ENCODE peak calls at places on chromosomes 3 and 15, in eight cellular contexts. L is right atrium auricular region, T is HFFc6, A is RWPE1, B is adrenal gland, U is RWPE2, E is GM13976, F is kidney epithelial cell. V is an unnamed sample.

GRCh38 chr3:149579838-149580542 is 77.8 kb downstream of the WWTR1 start:
- DNase-seq in F (no peak), T (peak; percentile 60), U (no peak), B (no peak), L (no peak), E (no peak), A (peak; percentile 81), V (no peak)

GRCh38 chr15:69462030-69462492 is 9.4 kb downstream of the RPLP1 start:
- DNase-seq in L (no peak), T (no peak), A (no peak), F (no peak), U (peak; percentile 66), B (peak; percentile 77), E (no peak), V (no peak)

GRCh38 chr3:133535971-133536634 is 37.4 kb upstream of the CDV3 start:
- DNase-seq in U (no peak), B (peak; percentile 63), E (no peak), F (peak; percentile 68), T (peak; percentile 91), A (peak; percentile 81), L (no peak), V (no peak)

GRCh38 chr3:34206996-34207395 is 408.6 kb downstream of the PDCD6IP start:
- DNase-seq in F (peak; percentile 76), U (no peak), T (no peak), E (no peak), B (no peak), A (no peak), L (no peak), V (no peak)

GRCh38 chr3:39141211-39141995 is 12.0 kb downstream of the CSRNP1 start:
- DNase-seq in A (peak; percentile 82), T (peak; percentile 40), L (no peak), F (no peak), U (peak; percentile 93), B (peak; percentile 66), E (peak; percentile 24), V (peak; percentile 84)

GRCh38 chr3:124966557-124967480 is 32.3 kb upstream of the MUC13 start:
- DNase-seq in T (no peak), B (peak; percentile 46), E (no peak), F (no peak), L (no peak), A (no peak), U (no peak), V (no peak)

GRCh38 chr3:31187380-31187779 is 292.9 kb upstream of the GADL1 start:
- DNase-seq in T (no peak), F (no peak), A (no peak), B (no peak), U (no peak), E (no peak), L (no peak), V (no peak)

GRCh38 chr3:157436583-157437300 is at the start of gene PTX3:
- DNase-seq in T (peak; percentile 68), E (no peak), L (peak; percentile 66), F (peak; percentile 71), B (peak; percentile 35), A (peak; percentile 36), U (peak; percentile 57), V (no peak)

GRCh38 chr15:98769867-98770266 is 121.5 kb downstream of the IGF1R start:
- DNase-seq in A (no peak), B (no peak), F (no peak), L (no peak), U (no peak), E (no peak), T (no peak), V (no peak)

GRCh38 chr15:60091150-60091549 is 87.0 kb downstream of the FOXB1 start:
- DNase-seq in U (peak; percentile 96), A (peak; percentile 97), T (peak; percentile 49), E (no peak), F (peak; percentile 62), L (no peak), B (peak; percentile 18), V (no peak)

GRCh38 chr3:120477826-120478225 is 27.0 kb upstream of the FSTL1 start:
- DNase-seq in U (no peak), E (no peak), T (no peak), F (no peak), L (no peak), A (no peak), B (no peak), V (no peak)

GRCh38 chr15:45606841-45607240 is 19.7 kb downstream of the BLOC1S6 start:
- DNase-seq in B (no peak), A (no peak), T (no peak), L (no peak), E (no peak), U (no peak), F (no peak), V (no peak)

GRCh38 chr3:168847293-168847883 is 751.7 kb upstream of the GOLIM4 start:
- DNase-seq in F (peak; percentile 7), B (no peak), L (no peak), E (peak; percentile 16), A (peak; percentile 26), U (no peak), T (peak; percentile 49), V (no peak)

GRCh38 chr3:141052570-141053069 is 1.5 kb downstream of the SPSB4 start:
- DNase-seq in E (no peak), U (no peak), A (no peak), B (no peak), L (no peak), T (no peak), F (no peak), V (no peak)

GRCh38 chr3:1766384-1766783 is 332.3 kb upstream of the CNTN4 start:
- DNase-seq in E (no peak), U (no peak), A (no peak), B (no peak), F (no peak), L (no peak), T (no peak), V (no peak)

GRCh38 chr15:74845208-74845568 is 2.2 kb upstream of the ULK3 start:
- DNase-seq in F (no peak), A (no peak), B (no peak), E (no peak), L (no peak), T (no peak), U (peak; percentile 67), V (no peak)

GRCh38 chr3:193782747-193783146 is 189.7 kb downstream of the OPA1 start:
- DNase-seq in L (no peak), F (no peak), T (no peak), U (no peak), A (no peak), E (no peak), B (no peak), V (no peak)

GRCh38 chr15:98440917-98441316 is 207.4 kb upstream of the IGF1R start:
- DNase-seq in A (peak; percentile 30), E (peak; percentile 21), U (peak; percentile 70), B (no peak), F (no peak), L (no peak), T (no peak), V (no peak)

GRCh38 chr3:133608405-133608804 is 34.9 kb downstream of the CDV3 start:
- DNase-seq in L (no peak), A (no peak), B (no peak), U (no peak), T (no peak), E (no peak), F (no peak), V (no peak)

GRCh38 chr3:95084738-95085137 is 1021.9 kb downstream of the NSUN3 start:
- DNase-seq in E (no peak), B (no peak), F (no peak), U (no peak), L (no peak), T (no peak), A (no peak), V (no peak)

GRCh38 chr3:33030802-33031201 is 66.1 kb downstream of the GLB1 start:
- DNase-seq in B (no peak), L (no peak), T (no peak), F (no peak), A (no peak), E (no peak), U (no peak), V (no peak)
- TF ChIP-seq CTCF in B (no peak), L (no peak), T (no peak), F (no peak), A (no peak), E (no peak), U (no peak), V (no peak)

GRCh38 chr15:42385206-42385979 is 26.1 kb downstream of the CAPN3 start:
- DNase-seq in U (peak; percentile 53), B (no peak), E (peak; percentile 68), A (peak; percentile 42), T (peak; percentile 49), F (no peak), L (no peak), V (no peak)
- TF ChIP-seq CTCF in U (peak; percentile 96), B (peak; percentile 22), E (peak; percentile 65), A (peak; percentile 43), T (peak; percentile 86), F (peak; percentile 77), L (peak; percentile 64), V (peak; percentile 70)

DNA sequence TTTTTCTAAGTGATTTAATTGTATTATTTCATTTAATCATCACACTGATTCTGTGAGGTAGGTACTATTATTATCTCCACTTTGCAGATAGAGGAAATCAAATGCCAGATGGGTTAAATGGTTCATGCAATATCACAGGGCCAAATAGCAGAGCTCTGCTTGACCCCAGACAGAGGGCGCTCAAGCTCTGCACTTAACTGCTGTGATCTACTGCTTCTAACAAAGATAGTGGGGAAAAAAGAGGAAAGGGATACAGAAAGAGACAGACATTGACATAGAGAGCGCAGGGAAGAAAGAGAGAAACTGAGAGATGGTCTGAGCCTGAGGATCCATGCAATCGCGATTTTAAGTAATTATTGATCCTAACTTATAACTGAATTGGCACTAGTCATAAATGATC is 279.1 kb upstream of the THRB start:
- DNase-seq in B (peak; percentile 62), A (peak; percentile 8), T (peak; percentile 4), E (peak; percentile 15), U (no peak), F (peak; percentile 28), L (no peak), V (no peak)
- TF ChIP-seq CTCF in B (peak; percentile 66), A (peak; percentile 78), T (peak; percentile 61), E (peak; percentile 62), U (peak; percentile 79), F (peak; percentile 89), L (peak; percentile 84), V (peak; percentile 96)

GRCh38 chr3:61783993-61784718 is 222.8 kb downstream of the PTPRG start:
- DNase-seq in L (no peak), U (no peak), B (peak; percentile 54), F (no peak), T (peak; percentile 41), A (no peak), E (no peak), V (no peak)

GRCh38 chr3:61777483-61777882 is 216.1 kb downstream of the PTPRG start:
- DNase-seq in F (no peak), L (no peak), E (no peak), U (no peak), B (no peak), A (no peak), T (no peak), V (no peak)

GRCh38 chr3:61778095-61778494 is 216.7 kb downstream of the PTPRG start:
- DNase-seq in T (no peak), U (no peak), F (no peak), A (no peak), B (no peak), E (no peak), L (no peak), V (no peak)

GRCh38 chr3:61776390-61776789 is 215.0 kb downstream of the PTPRG start:
- DNase-seq in T (no peak), B (no peak), L (no peak), E (no peak), A (no peak), F (no peak), U (no peak), V (no peak)

GRCh38 chr3:61780455-61781239 is 219.3 kb downstream of the PTPRG start:
- DNase-seq in F (no peak), B (no peak), L (no peak), T (no peak), A (no peak), E (no peak), U (no peak), V (no peak)
- TF ChIP-seq CTCF in F (no peak), B (no peak), L (no peak), T (no peak), A (no peak), E (no peak), U (no peak), V (no peak)

V was measured in chondrocyte.